ENCODE peak calls at places on chromosomes 13 and 19, in six cellular contexts. U is iPS-NIHi11, P is left ventricle myocardium superior, N is AG09309, I is T-cell, Y is kidney. K is an unnamed sample.

GRCh38 chr13:24520733-24521132 is 8.2 kb upstream of the PARP4 start:
- DNase-seq in I (no peak), Y (no peak), N (no peak), U (no peak), P (no peak), K (no peak)

GRCh38 chr13:110479215-110479545 is 82.3 kb downstream of the RAB20 start:
- DNase-seq in U (no peak), I (no peak), N (no peak), Y (peak), P (no peak), K (no peak)

GRCh38 chr13:33285420-33286124 is at the start of gene STARD13:
- DNase-seq in P (peak), Y (peak), N (peak), U (peak), I (no peak), K (peak)

GRCh38 chr13:39025433-39025839 is 12.5 kb downstream of the PROSER1 start:
- DNase-seq in Y (no peak), P (no peak), I (no peak), U (no peak), N (no peak), K (no peak)

GRCh38 chr19:13613447-13613846 is 107.2 kb upstream of the CACNA1A start:
- DNase-seq in Y (no peak), P (no peak), U (no peak), I (no peak), N (no peak), K (no peak)

GRCh38 chr19:38277549-38277948 is 13.2 kb downstream of the SPINT2 start:
- DNase-seq in N (no peak), U (peak), I (no peak), P (no peak), Y (no peak), K (peak)

GRCh38 chr19:18023596-18024212 is 15.7 kb downstream of the ARRDC2 start:
- DNase-seq in I (peak), N (no peak), U (peak), P (peak), Y (peak), K (no peak)

GRCh38 chr13:110570886-110571285 is 9.4 kb upstream of the RAB20 start:
- DNase-seq in N (no peak), Y (no peak), U (no peak), P (no peak), I (no peak), K (no peak)

GRCh38 chr19:23698711-23699520 is 11.9 kb upstream of the ZNF675 start:
- DNase-seq in Y (no peak), U (peak), N (no peak), I (no peak), P (no peak), K (peak)